ENCODE peak calls at places on chromosomes 12 and 14, in nine cellular contexts. I, O, F, J, L, U, C, Y and T are unnamed samples.

GRCh38 chr14:99586761-99587462 is 17.1 kb downstream of the CCDC85C start:
- DNase-seq in I (no peak), O (no peak), F (no peak), J (no peak), L (no peak), U (no peak), C (no peak), Y (no peak), T (no peak)

GRCh38 chr14:89736866-89737265 is 217.7 kb downstream of the EFCAB11 start:
- DNase-seq in I (no peak), O (no peak), F (no peak), J (no peak), L (no peak), U (no peak), C (no peak), Y (no peak), T (no peak)

GRCh38 chr12:103962493-103962892 is 3.2 kb upstream of the TDG start:
- DNase-seq in I (no peak), O (no peak), F (no peak), J (no peak), L (peak), U (no peak), C (no peak), Y (no peak), T (peak)

GRCh38 chr12:78209851-78210493 is 379.3 kb downstream of the NAV3 start:
- DNase-seq in I (peak), O (no peak), F (no peak), J (no peak), L (no peak), U (no peak), C (no peak), Y (no peak), T (no peak)

GRCh38 chr14:34582117-34582680 is 42.7 kb upstream of the EAPP start:
- DNase-seq in I (no peak), O (no peak), F (no peak), J (no peak), L (no peak), U (no peak), C (no peak), Y (no peak), T (no peak)

GRCh38 chr14:45787167-45787566 is 534.2 kb upstream of the MIS18BP1 start:
- DNase-seq in I (no peak), O (no peak), F (no peak), J (peak), L (peak), U (no peak), C (no peak), Y (no peak), T (peak)

GRCh38 chr14:105075364-105076295 is 10.4 kb upstream of the GPR132 start:
- DNase-seq in I (peak), O (peak), F (peak), J (no peak), L (peak), U (peak), C (no peak), Y (peak), T (no peak)

GRCh38 chr12:57731411-57732080 is 7.0 kb downstream of the AGAP2 start:
- DNase-seq in I (no peak), O (no peak), F (no peak), J (no peak), L (no peak), U (no peak), C (no peak), Y (no peak), T (no peak)

GRCh38 chr12:108939594-108939993 is 59.7 kb downstream of the DAO start:
- DNase-seq in I (peak), O (peak), F (no peak), J (peak), L (peak), U (peak), C (peak), Y (peak), T (peak)

GRCh38 chr12:3725267-3726115 is 27.4 kb downstream of the CRACR2A start:
- DNase-seq in I (peak), O (no peak), F (no peak), J (no peak), L (peak), U (no peak), C (no peak), Y (no peak), T (no peak)

GRCh38 chr14:24398943-24399801 is at the start of gene NYNRIN:
- DNase-seq in I (peak), O (peak), F (peak), J (no peak), L (peak), U (peak), C (no peak), Y (no peak), T (no peak)

GRCh38 chr14:91383439-91383838 is 34.2 kb downstream of the CCDC88C start:
- DNase-seq in I (no peak), O (peak), F (no peak), J (no peak), L (peak), U (no peak), C (peak), Y (no peak), T (no peak)

GRCh38 chr12:112386726-112387125 is 4.5 kb upstream of the HECTD4 start:
- DNase-seq in I (peak), O (no peak), F (no peak), J (no peak), L (no peak), U (peak), C (no peak), Y (no peak), T (no peak)

GRCh38 chr12:32918890-32919791 is 22.6 kb upstream of the PKP2 start:
- DNase-seq in I (peak), O (peak), F (peak), J (no peak), L (peak), U (peak), C (peak), Y (peak), T (peak)

GRCh38 chr12:89469361-89469760 is 55.2 kb downstream of the GALNT4 start:
- DNase-seq in I (peak), O (no peak), F (no peak), J (no peak), L (no peak), U (no peak), C (peak), Y (peak), T (no peak)

GRCh38 chr14:100982356-100982755 is 78.8 kb upstream of the RTL1 start:
- DNase-seq in I (peak), O (peak), F (no peak), J (no peak), L (no peak), U (no peak), C (no peak), Y (no peak), T (no peak)

GRCh38 chr14:93987376-93987775 is 9.7 kb upstream of the CCDC197 start:
- DNase-seq in I (no peak), O (no peak), F (no peak), J (no peak), L (peak), U (no peak), C (no peak), Y (no peak), T (no peak)

GRCh38 chr14:93984070-93984469 is 7.7 kb upstream of the ASB2 start:
- DNase-seq in I (peak), O (no peak), F (no peak), J (no peak), L (peak), U (no peak), C (peak), Y (no peak), T (no peak)

GRCh38 chr14:93987815-93988476 is 9.2 kb upstream of the CCDC197 start:
- DNase-seq in I (no peak), O (no peak), F (no peak), J (no peak), L (peak), U (no peak), C (no peak), Y (no peak), T (no peak)

GRCh38 chr14:93984987-93985410 is 8.6 kb upstream of the ASB2 start:
- DNase-seq in I (peak), O (peak), F (peak), J (peak), L (peak), U (peak), C (peak), Y (no peak), T (no peak)

DNA sequence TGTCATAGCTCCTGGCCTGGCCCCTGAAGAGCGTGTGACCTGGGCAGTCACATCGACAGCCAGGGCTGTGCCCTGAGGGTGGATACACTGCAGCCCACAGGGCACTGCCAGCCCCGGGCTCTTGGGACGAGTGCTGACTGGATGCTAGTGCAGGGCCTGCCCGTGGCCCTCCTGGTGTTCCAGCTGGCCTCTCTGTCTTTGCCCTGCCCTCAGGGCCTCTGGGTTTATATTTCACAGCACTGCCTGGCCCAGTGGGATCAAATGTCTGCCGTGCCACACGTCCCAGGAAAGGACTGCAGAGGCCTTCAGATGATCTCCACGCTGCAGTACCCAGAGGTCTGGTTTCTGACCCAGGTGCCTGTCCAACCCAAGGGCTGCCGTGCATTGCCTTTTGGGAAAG is 10.1 kb upstream of the CCDC197 start:
- DNase-seq in I (no peak), O (no peak), F (no peak), J (no peak), L (no peak), U (no peak), C (no peak), Y (no peak), T (no peak)
- H3K27ac ChIP-seq in I (no peak), O (no peak), F (no peak), J (no peak), L (no peak), U (no peak), C (no peak), Y (no peak), T (no peak)

GRCh38 chr12:115264605-115265004 is 580.6 kb upstream of the TBX3 start:
- DNase-seq in I (no peak), O (no peak), F (no peak), J (no peak), L (no peak), U (no peak), C (no peak), Y (no peak), T (no peak)
- TF ChIP-seq EZH2phosphoT487 in I (no peak), O (no peak), F (no peak), J (no peak), L (no peak), U (no peak), C (no peak), Y (no peak), T (no peak)

DNA sequence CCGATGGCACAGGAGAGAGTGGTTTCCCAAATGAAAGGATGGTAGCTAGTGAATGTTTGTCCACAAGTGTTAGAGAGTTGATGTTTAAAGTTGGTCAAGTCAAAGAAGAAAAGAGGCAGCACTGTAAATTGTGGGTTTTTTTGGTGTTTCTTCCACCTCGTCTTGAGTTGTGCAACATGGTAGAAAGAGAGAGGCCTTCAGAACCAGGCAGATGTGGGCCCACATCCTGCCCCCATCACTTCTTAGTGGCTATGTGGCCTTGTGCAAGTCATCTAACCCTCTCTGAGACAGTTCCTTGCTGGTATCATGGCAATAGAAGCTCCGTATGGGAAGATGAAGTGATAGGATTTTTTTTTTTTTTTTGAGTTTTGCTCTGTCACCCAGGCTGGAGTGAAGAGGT is 60.8 kb downstream of the NDUFA12 start:
- DNase-seq in I (no peak), O (no peak), F (no peak), J (no peak), L (no peak), U (no peak), C (no peak), Y (no peak), T (no peak)
- H3K27ac ChIP-seq in I (no peak), O (no peak), F (no peak), J (no peak), L (no peak), U (no peak), C (no peak), Y (no peak), T (no peak)

DNA sequence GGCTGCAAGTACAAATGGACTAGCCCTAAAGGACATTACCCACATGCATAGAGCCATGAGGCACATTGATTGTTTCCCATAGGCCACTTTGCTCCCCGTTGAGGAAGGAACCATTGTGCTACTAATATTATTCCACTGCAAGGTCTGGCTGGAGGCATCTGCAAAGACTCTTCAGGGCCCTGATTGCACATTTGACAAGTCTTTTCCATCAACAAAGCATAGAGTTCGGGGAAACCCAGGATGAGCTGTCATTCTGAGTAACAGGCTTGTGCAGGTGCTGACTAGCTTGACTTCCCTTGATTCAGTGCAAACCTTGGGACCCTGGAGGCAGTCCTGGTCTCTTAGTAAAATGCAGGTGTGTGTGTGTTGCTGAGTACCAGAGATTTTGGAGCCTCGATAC is 73.8 kb downstream of the SUSD6 start:
- DNase-seq in I (peak), O (no peak), F (no peak), J (no peak), L (no peak), U (no peak), C (peak), Y (no peak), T (no peak)
- TF ChIP-seq EZH2phosphoT487 in I (no peak), O (no peak), F (no peak), J (no peak), L (no peak), U (no peak), C (no peak), Y (no peak), T (no peak)

DNA sequence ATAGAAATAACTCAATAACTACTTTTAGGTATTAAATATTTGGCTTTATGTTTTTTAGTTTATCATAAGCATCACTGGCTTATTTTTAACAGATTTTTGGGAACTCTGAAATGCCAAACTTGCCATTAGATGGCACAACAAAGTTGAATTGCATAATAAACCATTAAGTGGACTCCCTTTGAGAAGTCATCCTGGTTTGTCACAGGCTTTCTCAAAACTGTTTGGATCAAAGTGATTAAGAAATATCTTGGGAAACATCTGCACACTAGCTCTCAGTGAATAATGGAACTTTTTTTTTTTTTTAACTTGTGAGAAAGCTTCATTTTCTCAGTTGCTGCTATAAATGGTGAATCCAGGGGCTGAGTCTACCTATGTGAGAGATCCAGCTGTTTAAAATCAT is 4.3 kb downstream of the SLC16A7 start:
- DNase-seq in I (peak), O (no peak), F (no peak), J (no peak), L (no peak), U (no peak), C (no peak), Y (no peak), T (no peak)
- H3K27ac ChIP-seq in I (peak), O (no peak), F (no peak), J (no peak), L (no peak), U (no peak), C (no peak), Y (no peak), T (no peak)

GRCh38 chr12:75656650-75657049 is 145.2 kb upstream of the KRR1 start:
- DNase-seq in I (peak), O (no peak), F (no peak), J (peak), L (no peak), U (no peak), C (peak), Y (no peak), T (no peak)

GRCh38 chr12:75658286-75658685 is 146.9 kb upstream of the KRR1 start:
- DNase-seq in I (peak), O (no peak), F (no peak), J (no peak), L (no peak), U (no peak), C (peak), Y (no peak), T (no peak)

GRCh38 chr12:75656210-75656609 is 144.8 kb upstream of the KRR1 start:
- DNase-seq in I (peak), O (no peak), F (no peak), J (no peak), L (no peak), U (no peak), C (no peak), Y (no peak), T (no peak)

GRCh38 chr12:75657866-75658265 is 146.5 kb upstream of the KRR1 start:
- DNase-seq in I (peak), O (no peak), F (no peak), J (no peak), L (no peak), U (no peak), C (no peak), Y (no peak), T (no peak)

DNA sequence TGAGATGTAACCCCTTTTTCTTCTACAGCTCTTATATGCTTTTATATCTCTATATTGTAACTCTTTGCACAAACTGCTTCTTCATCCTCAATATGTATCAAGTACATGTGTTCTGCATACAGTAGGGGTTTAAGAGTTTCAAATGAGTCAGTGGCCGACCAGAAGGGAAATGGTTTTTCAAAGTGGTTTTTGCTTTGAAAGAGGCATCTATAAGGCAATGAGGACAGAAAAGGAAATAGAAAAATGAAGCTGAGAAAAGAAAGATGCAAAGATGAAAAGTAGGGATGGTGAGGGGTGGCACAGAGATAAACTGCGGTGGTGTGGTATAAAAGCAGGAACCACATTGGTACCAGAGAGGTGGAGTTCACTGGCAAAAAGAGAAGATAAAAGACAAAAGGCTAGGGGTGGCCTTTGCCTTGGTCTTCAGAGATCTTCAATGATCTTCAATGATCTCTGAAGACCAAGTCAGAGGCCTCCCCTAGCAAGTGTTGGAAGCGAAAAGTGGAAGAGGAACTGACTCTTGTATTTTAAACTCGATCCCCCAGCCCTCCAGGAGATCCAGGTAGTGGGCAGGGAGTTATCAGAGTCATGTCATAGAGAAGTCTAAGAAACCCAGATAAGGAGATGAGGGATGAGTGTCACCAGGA is 143.9 kb upstream of the KRR1 start:
- DNase-seq in I (no peak), O (no peak), F (no peak), J (no peak), L (no peak), U (no peak), C (no peak), Y (no peak), T (no peak)
- TF ChIP-seq EZH2phosphoT487 in I (no peak), O (no peak), F (no peak), J (no peak), L (no peak), U (no peak), C (no peak), Y (no peak), T (no peak)

GRCh38 chr14:61491224-61491623 is 169.8 kb downstream of the PRKCH start:
- DNase-seq in I (no peak), O (no peak), F (no peak), J (no peak), L (no peak), U (peak), C (peak), Y (no peak), T (no peak)
- H3K27ac ChIP-seq in I (no peak), O (no peak), F (no peak), J (no peak), L (no peak), U (no peak), C (peak), Y (no peak), T (no peak)

DNA sequence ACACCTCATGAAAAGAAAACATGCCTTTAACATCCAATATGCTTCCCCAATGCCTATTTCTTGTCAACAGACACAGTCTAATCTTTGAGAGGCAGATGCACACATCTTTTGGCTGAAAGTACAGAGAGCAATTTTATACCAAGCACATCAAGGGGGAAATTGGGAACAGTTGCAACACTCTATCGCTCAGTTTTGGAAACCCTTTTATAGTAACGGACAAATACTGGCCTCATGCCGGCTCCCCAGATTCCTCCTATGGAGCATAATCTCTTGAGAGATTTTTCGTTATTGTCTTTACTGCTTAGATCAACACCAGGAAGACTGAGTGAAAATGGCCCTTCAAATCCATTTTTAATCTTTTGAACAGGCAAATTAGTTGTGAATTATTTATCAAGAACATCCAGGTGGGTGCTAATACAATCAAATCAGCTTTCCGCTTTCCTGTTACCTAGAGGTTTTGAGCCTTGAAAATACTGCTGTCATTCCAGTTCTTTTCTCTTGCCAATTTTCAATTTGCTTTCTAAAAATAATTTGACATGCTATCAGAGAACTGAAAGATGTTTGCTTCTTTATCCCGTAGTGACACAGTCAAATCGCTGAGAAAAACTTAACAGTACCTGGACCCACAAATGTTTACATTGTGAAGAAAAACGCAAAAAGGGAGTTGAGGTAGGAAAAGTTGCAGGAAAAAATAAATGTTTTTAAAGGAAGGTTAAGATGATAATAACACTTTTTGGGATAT is 60.7 kb upstream of the CAND1 start:
- DNase-seq in I (no peak), O (no peak), F (no peak), J (no peak), L (no peak), U (no peak), C (no peak), Y (no peak), T (no peak)
- TF ChIP-seq EZH2phosphoT487 in I (no peak), O (no peak), F (no peak), J (peak), L (no peak), U (no peak), C (no peak), Y (no peak), T (no peak)

GRCh38 chr14:68941820-68942219 is 37.3 kb downstream of the ACTN1 start:
- DNase-seq in I (peak), O (peak), F (no peak), J (no peak), L (peak), U (peak), C (peak), Y (no peak), T (no peak)
- H3K27ac ChIP-seq in I (peak), O (no peak), F (peak), J (no peak), L (peak), U (no peak), C (no peak), Y (no peak), T (no peak)

DNA sequence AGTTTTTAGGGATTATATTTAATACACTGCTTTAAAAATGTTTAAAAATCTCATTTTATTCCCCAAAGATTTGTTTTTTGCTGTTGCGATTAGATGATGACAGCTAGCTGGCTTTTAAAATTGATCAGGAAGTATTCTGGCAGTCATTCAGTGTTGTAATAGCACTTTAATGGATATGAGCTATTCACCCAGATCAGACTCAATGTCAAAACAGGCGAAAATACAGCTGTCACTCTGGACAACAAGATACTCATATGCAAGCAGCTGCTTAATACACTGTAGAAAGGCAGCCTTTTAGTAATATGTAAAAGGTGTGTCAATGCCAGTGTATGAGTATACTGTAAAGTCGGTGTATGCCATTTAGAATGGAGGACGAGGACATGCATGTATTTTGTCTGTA is 91.7 kb downstream of the NPAS3 start:
- DNase-seq in I (no peak), O (no peak), F (no peak), J (no peak), L (no peak), U (no peak), C (no peak), Y (no peak), T (no peak)
- TF ChIP-seq EZH2phosphoT487 in I (no peak), O (no peak), F (no peak), J (no peak), L (no peak), U (no peak), C (no peak), Y (no peak), T (no peak)